ENCODE peak calls at places on chromosomes 6 and 20, in nine cellular contexts. U is GM03348; C is Peyer's patch; G is activated CD4-positive, alpha-beta T cell treated with anti-CD3 and anti-CD28 coated beads, Interleukin-2, amount 10 ng/mL, durations not matched to agents 7 days and 5 days; P is ELR; Y is T-cell; Q is amniotic stem cell; D is HT1080; Z is left lobe of liver. S is an unnamed sample.

GRCh38 chr6:16108996-16109658 is 19.8 kb upstream of the MYLIP start:
- DNase-seq in G (no peak), D (no peak), P (no peak), Y (no peak), Z (no peak), C (peak), U (no peak), Q (no peak), S (no peak)

GRCh38 chr20:64155258-64156135 is 8.8 kb upstream of the MYT1 start:
- DNase-seq in C (no peak), P (no peak), G (no peak), U (no peak), Q (no peak), Z (no peak), D (no peak), Y (no peak), S (no peak)

GRCh38 chr20:63895886-63896135 is 885 bp downstream of the DNAJC5 start:
- DNase-seq in Z (no peak), U (peak), C (no peak), G (no peak), P (peak), D (no peak), Y (no peak), Q (no peak), S (no peak)

GRCh38 chr6:15364401-15365037 is 118.7 kb downstream of the JARID2 start:
- DNase-seq in P (no peak), U (no peak), D (no peak), C (no peak), Y (no peak), Q (no peak), Z (no peak), G (no peak), S (no peak)

GRCh38 chr6:20147469-20147868 is 64.8 kb downstream of the MBOAT1 start:
- DNase-seq in G (no peak), Z (no peak), Y (no peak), D (no peak), Q (no peak), P (no peak), C (no peak), U (no peak), S (no peak)

GRCh38 chr6:21914121-21914973 is 320.8 kb downstream of the SOX4 start:
- DNase-seq in D (no peak), Z (no peak), Q (no peak), G (peak), P (no peak), U (no peak), C (peak), Y (no peak), S (peak)

GRCh38 chr6:7617954-7618764 is 28.2 kb downstream of the SNRNP48 start:
- DNase-seq in Y (no peak), Q (no peak), C (peak), P (peak), D (peak), G (no peak), U (peak), Z (no peak), S (peak)

GRCh38 chr6:157113389-157113788 is 209.9 kb downstream of the TMEM242 start:
- DNase-seq in Y (no peak), G (no peak), C (no peak), Z (no peak), D (no peak), Q (no peak), P (no peak), U (no peak), S (no peak)

GRCh38 chr6:25428758-25429317 is 149.7 kb downstream of the CARMIL1 start:
- DNase-seq in Y (no peak), Q (no peak), C (no peak), G (no peak), Z (no peak), D (no peak), P (no peak), U (no peak), S (no peak)

GRCh38 chr6:41966961-41967311 is 25.3 kb upstream of the CCND3 start:
- DNase-seq in D (peak), G (no peak), Q (no peak), P (peak), Y (no peak), U (peak), C (no peak), Z (peak), S (no peak)

GRCh38 chr6:136192917-136193316 is 57.2 kb downstream of the MTFR2 start:
- DNase-seq in U (no peak), Z (no peak), Q (no peak), G (no peak), Y (no peak), C (no peak), P (no peak), D (no peak), S (no peak)

GRCh38 chr6:18323935-18324707 is 59.8 kb upstream of the DEK start:
- DNase-seq in P (peak), G (peak), Q (peak), Y (no peak), D (peak), C (no peak), Z (no peak), U (peak), S (no peak)

GRCh38 chr6:131255434-131255833 is 120.2 kb downstream of the AKAP7 start:
- DNase-seq in P (no peak), Y (no peak), Z (no peak), G (no peak), D (no peak), Q (no peak), C (no peak), U (no peak), S (no peak)

GRCh38 chr6:92132957-92133356 is 1286.4 kb downstream of the EPHA7 start:
- DNase-seq in D (no peak), Y (no peak), C (no peak), Q (no peak), U (no peak), Z (no peak), G (no peak), P (no peak), S (no peak)

GRCh38 chr6:43490523-43490939 is 13.2 kb downstream of the TJAP1 start:
- DNase-seq in Q (no peak), Y (no peak), D (no peak), Z (peak), U (peak), C (no peak), P (no peak), G (no peak), S (no peak)

GRCh38 chr6:20708367-20709124 is 174.3 kb downstream of the CDKAL1 start:
- DNase-seq in C (no peak), D (no peak), P (no peak), G (no peak), Q (no peak), Y (no peak), Z (no peak), U (no peak), S (no peak)

GRCh38 chr20:54643761-54644160 is 168.4 kb downstream of the DOK5 start:
- DNase-seq in Z (no peak), U (peak), D (peak), Y (no peak), G (no peak), P (no peak), Q (peak), C (no peak), S (no peak)

GRCh38 chr20:17531537-17532025 is 402 bp upstream of the BFSP1 start:
- DNase-seq in C (no peak), P (no peak), U (no peak), G (no peak), Y (no peak), Z (no peak), Q (no peak), D (no peak), S (no peak)

GRCh38 chr20:25315418-25316210 is 67.7 kb downstream of the PYGB start:
- DNase-seq in Y (no peak), D (peak), Z (peak), C (peak), G (no peak), U (peak), Q (no peak), P (peak), S (peak)

GRCh38 chr6:42101186-42101657 is 41.2 kb downstream of the C6orf132 start:
- DNase-seq in Q (no peak), P (no peak), G (no peak), Y (no peak), D (no peak), C (no peak), Z (no peak), U (no peak), S (no peak)

GRCh38 chr6:1497593-1498105 is 108.3 kb downstream of the FOXF2 start:
- DNase-seq in Q (no peak), G (no peak), D (no peak), U (no peak), Y (no peak), Z (no peak), C (no peak), P (no peak), S (no peak)

GRCh38 chr6:144723431-144723830 is 438.3 kb downstream of the UTRN start:
- DNase-seq in D (no peak), Q (no peak), Z (no peak), P (no peak), U (no peak), Y (no peak), G (no peak), C (no peak), S (no peak)

GRCh38 chr6:131782764-131783163 is 25.1 kb upstream of the ENPP1 start:
- DNase-seq in D (peak), U (no peak), G (no peak), Y (no peak), Q (no peak), Z (no peak), P (no peak), C (peak), S (peak)

GRCh38 chr6:79455446-79455845 is 81.8 kb downstream of the LCA5 start:
- DNase-seq in C (no peak), P (no peak), D (no peak), Q (no peak), Y (no peak), U (no peak), G (no peak), Z (no peak), S (no peak)

GRCh38 chr6:35905841-35906498 is 14.9 kb downstream of the SRPK1 start:
- DNase-seq in Z (no peak), Y (no peak), G (no peak), U (no peak), C (no peak), D (no peak), Q (no peak), P (no peak), S (no peak)

GRCh38 chr6:12296255-12296573 is 6.1 kb downstream of the EDN1 start:
- DNase-seq in Z (no peak), P (peak), G (no peak), C (peak), Y (no peak), U (peak), Q (peak), D (peak), S (no peak)

GRCh38 chr6:79307321-79308036 is 73.0 kb upstream of the HMGN3 start:
- DNase-seq in Z (no peak), Q (no peak), G (no peak), U (no peak), D (peak), P (peak), C (no peak), Y (no peak), S (no peak)

GRCh38 chr6:164085552-164086325 is 671.2 kb downstream of the QKI start:
- DNase-seq in Q (no peak), Z (no peak), P (no peak), Y (no peak), D (peak), U (peak), C (no peak), G (no peak), S (peak)

GRCh38 chr6:28648035-28648877 is 122.6 kb downstream of the GPX5 start:
- DNase-seq in G (peak), Z (no peak), Q (no peak), C (no peak), U (peak), Y (no peak), D (peak), P (peak), S (no peak)

GRCh38 chr6:14382381-14383236 is 265.0 kb downstream of the CD83 start:
- DNase-seq in P (no peak), G (no peak), Z (no peak), Q (no peak), Y (no peak), D (no peak), U (no peak), C (no peak), S (no peak)

GRCh38 chr6:7108964-7109836 is 1.4 kb downstream of the RREB1 start:
- DNase-seq in P (peak), C (peak), Y (peak), G (peak), D (peak), Q (peak), Z (peak), U (peak), S (peak)

GRCh38 chr6:91317984-91318383 is 731.1 kb upstream of the MAP3K7 start:
- DNase-seq in G (no peak), Q (no peak), D (no peak), Z (no peak), P (no peak), C (no peak), Y (no peak), U (no peak), S (no peak)

GRCh38 chr20:17710379-17711305 is 10.9 kb downstream of the BANF2 start:
- DNase-seq in Z (peak), Q (no peak), P (no peak), G (no peak), D (no peak), C (no peak), Y (no peak), U (no peak), S (no peak)

GRCh38 chr6:41824571-41825569 is 37.4 kb downstream of the TOMM6 start:
- DNase-seq in D (peak), P (peak), Q (no peak), G (no peak), Y (no peak), Z (no peak), C (no peak), U (no peak), S (no peak)

GRCh38 chr6:40540790-40541189 is 46.4 kb downstream of the LRFN2 start:
- DNase-seq in Q (no peak), Y (no peak), G (no peak), U (no peak), P (no peak), C (no peak), D (no peak), Z (no peak), S (no peak)

GRCh38 chr20:39829255-39829654 is 859.8 kb downstream of the MAFB start:
- DNase-seq in C (no peak), U (peak), Q (no peak), Z (no peak), G (no peak), P (peak), Y (no peak), D (no peak), S (no peak)

GRCh38 chr6:4460595-4461475 is 315.4 kb upstream of the CDYL start:
- DNase-seq in D (no peak), Q (no peak), Y (no peak), P (peak), Z (no peak), C (peak), U (peak), G (no peak), S (peak)